ENCODE peak calls at places on chromosomes 4 and X, in four cellular contexts. Z, M, O and E are unnamed samples.

GRCh38 chrX:39445336-39445735 is 644.1 kb downstream of the MID1IP1 start:
- DNase-seq in O (no peak), Z (no peak), M (no peak), E (no peak)

GRCh38 chr4:8585186-8585585 is 5.0 kb downstream of the GPR78 start:
- DNase-seq in Z (no peak), M (no peak), O (no peak), E (no peak)

GRCh38 chr4:11670304-11670703 is 241.6 kb upstream of the HS3ST1 start:
- DNase-seq in O (no peak), Z (no peak), M (no peak), E (no peak)

GRCh38 chr4:76197971-76198410 is 15.6 kb downstream of the SCARB2 start:
- DNase-seq in Z (peak), O (peak), M (no peak), E (peak)

GRCh38 chr4:152106113-152106763 is 345.4 kb upstream of the GATB start:
- DNase-seq in M (peak), O (no peak), Z (no peak), E (peak)

GRCh38 chr4:110634320-110635154 is 11.7 kb upstream of the PITX2 start:
- DNase-seq in O (no peak), Z (no peak), M (no peak), E (no peak)

GRCh38 chr4:100362363-100362762 is 155.5 kb downstream of the EMCN start:
- DNase-seq in M (no peak), Z (no peak), O (no peak), E (no peak)

GRCh38 chr4:47612116-47613023 is 127.3 kb downstream of the ATP10D start:
- DNase-seq in Z (no peak), M (no peak), O (no peak), E (no peak)